ENCODE peak calls at places on chromosomes 16 and 17, in seven cellular contexts. One of them, this sample, is unnamed.
A peak's percentile ranks its signal among the peaks of the same experiment; 100 is the strongest.

GRCh38 chr17:2406903-2407790 is 6.3 kb upstream of the MNT start:
- DNase-seq in lower lobe of right lung: peak; percentile 49
- DNase-seq in fibroblast of lung: peak; percentile 92
- DNase-seq in GM23338: no peak
- DNase-seq in mammary epithelial cell: peak; percentile 98
- DNase-seq in astrocyte: peak; percentile 87
- DNase-seq in tibial nerve: peak; percentile 58
- DNase-seq in this sample: no peak

GRCh38 chr17:58666858-58667267 is 25.0 kb downstream of the TEX14 start:
- DNase-seq in lower lobe of right lung: peak; percentile 89
- DNase-seq in fibroblast of lung: peak; percentile 35
- DNase-seq in GM23338: no peak
- DNase-seq in mammary epithelial cell: no peak
- DNase-seq in astrocyte: no peak
- DNase-seq in tibial nerve: peak; percentile 41
- DNase-seq in this sample: peak; percentile 4

GRCh38 chr17:64777413-64778101 is 115.5 kb upstream of the SMURF2 start:
- DNase-seq in lower lobe of right lung: peak; percentile 66
- DNase-seq in fibroblast of lung: no peak
- DNase-seq in GM23338: peak; percentile 29
- DNase-seq in mammary epithelial cell: no peak
- DNase-seq in astrocyte: no peak
- DNase-seq in tibial nerve: no peak
- DNase-seq in this sample: no peak

GRCh38 chr17:63819131-63819530 is 8.1 kb upstream of the PSMC5 start:
- DNase-seq in lower lobe of right lung: no peak
- DNase-seq in fibroblast of lung: no peak
- DNase-seq in GM23338: no peak
- DNase-seq in mammary epithelial cell: no peak
- DNase-seq in astrocyte: no peak
- DNase-seq in tibial nerve: no peak
- DNase-seq in this sample: no peak

GRCh38 chr16:24253192-24253591 is 2.9 kb upstream of the CACNG3 start:
- DNase-seq in lower lobe of right lung: no peak
- DNase-seq in fibroblast of lung: peak; percentile 23
- DNase-seq in GM23338: peak; percentile 95
- DNase-seq in mammary epithelial cell: peak; percentile 32
- DNase-seq in astrocyte: no peak
- DNase-seq in tibial nerve: no peak
- DNase-seq in this sample: peak; percentile 20

GRCh38 chr17:12098568-12098967 is 77.9 kb downstream of the MAP2K4 start:
- DNase-seq in lower lobe of right lung: no peak
- DNase-seq in fibroblast of lung: no peak
- DNase-seq in GM23338: no peak
- DNase-seq in mammary epithelial cell: no peak
- DNase-seq in astrocyte: no peak
- DNase-seq in tibial nerve: no peak
- DNase-seq in this sample: no peak

GRCh38 chr17:76268015-76268749 is 3.0 kb downstream of the UBALD2 start:
- DNase-seq in lower lobe of right lung: peak; percentile 88
- DNase-seq in fibroblast of lung: peak; percentile 70
- DNase-seq in GM23338: peak; percentile 56
- DNase-seq in mammary epithelial cell: peak; percentile 87
- DNase-seq in astrocyte: peak; percentile 51
- DNase-seq in tibial nerve: peak; percentile 70
- DNase-seq in this sample: no peak

GRCh38 chr16:84603115-84603816 is 14.6 kb downstream of the COTL1 start:
- DNase-seq in lower lobe of right lung: peak; percentile 85
- DNase-seq in fibroblast of lung: peak; percentile 98
- DNase-seq in GM23338: no peak
- DNase-seq in mammary epithelial cell: peak; percentile 89
- DNase-seq in astrocyte: peak; percentile 97
- DNase-seq in tibial nerve: peak; percentile 87
- DNase-seq in this sample: no peak

GRCh38 chr16:72857841-72858594 is 189.9 kb downstream of the ZFHX3 start:
- DNase-seq in lower lobe of right lung: no peak
- DNase-seq in fibroblast of lung: no peak
- DNase-seq in GM23338: no peak
- DNase-seq in mammary epithelial cell: no peak
- DNase-seq in astrocyte: no peak
- DNase-seq in tibial nerve: no peak
- DNase-seq in this sample: no peak

GRCh38 chr16:83338138-83338537 is 469.6 kb upstream of the HSBP1 start:
- DNase-seq in lower lobe of right lung: no peak
- DNase-seq in fibroblast of lung: no peak
- DNase-seq in GM23338: no peak
- DNase-seq in mammary epithelial cell: no peak
- DNase-seq in astrocyte: no peak
- DNase-seq in tibial nerve: no peak
- DNase-seq in this sample: no peak

GRCh38 chr17:40499551-40500189 is 1.8 kb downstream of the TNS4 start:
- DNase-seq in lower lobe of right lung: peak; percentile 91
- DNase-seq in fibroblast of lung: peak; percentile 66
- DNase-seq in GM23338: peak; percentile 94
- DNase-seq in mammary epithelial cell: peak; percentile 71
- DNase-seq in astrocyte: peak; percentile 42
- DNase-seq in tibial nerve: peak; percentile 76
- DNase-seq in this sample: no peak

GRCh38 chr16:28538733-28539596 is at the start of gene NUPR1:
- DNase-seq in lower lobe of right lung: peak; percentile 89
- DNase-seq in fibroblast of lung: peak; percentile 96
- DNase-seq in GM23338: no peak
- DNase-seq in mammary epithelial cell: peak; percentile 87
- DNase-seq in astrocyte: peak; percentile 95
- DNase-seq in tibial nerve: peak; percentile 97
- DNase-seq in this sample: no peak

GRCh38 chr16:8626946-8627345 is 5.4 kb downstream of the METTL22 start:
- DNase-seq in lower lobe of right lung: no peak
- DNase-seq in fibroblast of lung: no peak
- DNase-seq in GM23338: no peak
- DNase-seq in mammary epithelial cell: no peak
- DNase-seq in astrocyte: no peak
- DNase-seq in tibial nerve: no peak
- DNase-seq in this sample: no peak
- H3K27me3 ChIP-seq in lower lobe of right lung: no peaks in the 10 kb centered on the region
- H3K27me3 ChIP-seq in fibroblast of lung: no peaks in the 10 kb centered on the region
- H3K27me3 ChIP-seq in GM23338: no peaks in the 10 kb centered on the region
- H3K27me3 ChIP-seq in mammary epithelial cell: no peaks in the 10 kb centered on the region
- H3K27me3 ChIP-seq in astrocyte: no peaks in the 10 kb centered on the region
- H3K27me3 ChIP-seq in tibial nerve: no peaks in the 10 kb centered on the region
- H3K27me3 ChIP-seq in this sample: no peaks in the 10 kb centered on the region

DNA sequence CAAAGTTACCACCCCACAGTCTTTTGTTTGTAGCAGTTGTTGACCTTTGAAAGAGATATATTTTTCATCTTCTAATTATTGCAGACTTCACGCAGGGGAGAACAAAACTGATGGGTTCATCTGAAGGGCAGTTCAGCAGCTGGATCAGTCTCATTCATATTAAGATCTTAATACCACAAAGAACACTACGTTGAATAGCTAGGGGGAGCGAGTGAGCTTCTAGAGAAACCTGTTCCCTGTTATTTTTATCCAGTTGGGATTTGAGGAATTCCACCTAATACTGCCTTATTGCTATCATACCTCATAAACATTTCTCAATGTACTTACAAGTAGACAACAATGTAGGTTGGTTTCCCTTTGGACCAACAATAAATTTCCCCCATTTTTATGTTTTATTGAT is 306.1 kb upstream of the KIF2B start:
- DNase-seq in lower lobe of right lung: no peak
- DNase-seq in fibroblast of lung: peak; percentile 15
- DNase-seq in GM23338: peak; percentile 73
- DNase-seq in mammary epithelial cell: peak; percentile 5
- DNase-seq in astrocyte: peak; percentile 15
- DNase-seq in tibial nerve: no peak
- DNase-seq in this sample: no peak
- TF ChIP-seq CTCF in lower lobe of right lung: no peak
- TF ChIP-seq CTCF in fibroblast of lung: peak; percentile 9
- TF ChIP-seq CTCF in GM23338: peak; percentile 65
- TF ChIP-seq CTCF in mammary epithelial cell: peak; percentile 62
- TF ChIP-seq CTCF in astrocyte: peak; percentile 16
- TF ChIP-seq CTCF in tibial nerve: no peak
- TF ChIP-seq CTCF in this sample: no peak

DNA sequence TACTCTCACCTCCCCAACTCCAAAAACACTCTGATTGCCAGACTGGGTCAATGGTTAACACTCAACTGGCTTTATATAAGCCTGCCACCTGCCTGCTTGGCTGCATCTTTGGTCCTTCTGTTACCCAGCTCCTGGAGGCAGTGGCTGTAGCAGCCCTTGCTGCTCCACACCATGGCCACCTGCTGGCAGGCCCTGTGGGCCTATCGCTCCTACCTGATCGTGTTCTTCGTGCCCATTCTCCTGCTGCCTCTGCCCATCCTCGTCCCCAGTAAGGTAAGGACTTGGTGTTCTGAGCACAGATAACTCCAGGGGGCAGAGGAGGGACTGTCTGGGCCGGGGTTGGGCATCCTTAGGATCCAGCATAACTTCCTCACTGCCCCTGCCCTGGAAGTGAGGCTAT is at the start of gene SLC13A2:
- DNase-seq in lower lobe of right lung: no peak
- DNase-seq in fibroblast of lung: no peak
- DNase-seq in GM23338: no peak
- DNase-seq in mammary epithelial cell: no peak
- DNase-seq in astrocyte: no peak
- DNase-seq in tibial nerve: no peak
- DNase-seq in this sample: no peak
- H3K27me3 ChIP-seq in lower lobe of right lung: peaks cover 3% of the 10 kb centered on the region
- H3K27me3 ChIP-seq in fibroblast of lung: peaks cover 17% of the 10 kb centered on the region
- H3K27me3 ChIP-seq in GM23338: no peaks in the 10 kb centered on the region
- H3K27me3 ChIP-seq in mammary epithelial cell: no peaks in the 10 kb centered on the region
- H3K27me3 ChIP-seq in astrocyte: peaks cover 35% of the 10 kb centered on the region
- H3K27me3 ChIP-seq in tibial nerve: no peaks in the 10 kb centered on the region
- H3K27me3 ChIP-seq in this sample: no peaks in the 10 kb centered on the region

DNA sequence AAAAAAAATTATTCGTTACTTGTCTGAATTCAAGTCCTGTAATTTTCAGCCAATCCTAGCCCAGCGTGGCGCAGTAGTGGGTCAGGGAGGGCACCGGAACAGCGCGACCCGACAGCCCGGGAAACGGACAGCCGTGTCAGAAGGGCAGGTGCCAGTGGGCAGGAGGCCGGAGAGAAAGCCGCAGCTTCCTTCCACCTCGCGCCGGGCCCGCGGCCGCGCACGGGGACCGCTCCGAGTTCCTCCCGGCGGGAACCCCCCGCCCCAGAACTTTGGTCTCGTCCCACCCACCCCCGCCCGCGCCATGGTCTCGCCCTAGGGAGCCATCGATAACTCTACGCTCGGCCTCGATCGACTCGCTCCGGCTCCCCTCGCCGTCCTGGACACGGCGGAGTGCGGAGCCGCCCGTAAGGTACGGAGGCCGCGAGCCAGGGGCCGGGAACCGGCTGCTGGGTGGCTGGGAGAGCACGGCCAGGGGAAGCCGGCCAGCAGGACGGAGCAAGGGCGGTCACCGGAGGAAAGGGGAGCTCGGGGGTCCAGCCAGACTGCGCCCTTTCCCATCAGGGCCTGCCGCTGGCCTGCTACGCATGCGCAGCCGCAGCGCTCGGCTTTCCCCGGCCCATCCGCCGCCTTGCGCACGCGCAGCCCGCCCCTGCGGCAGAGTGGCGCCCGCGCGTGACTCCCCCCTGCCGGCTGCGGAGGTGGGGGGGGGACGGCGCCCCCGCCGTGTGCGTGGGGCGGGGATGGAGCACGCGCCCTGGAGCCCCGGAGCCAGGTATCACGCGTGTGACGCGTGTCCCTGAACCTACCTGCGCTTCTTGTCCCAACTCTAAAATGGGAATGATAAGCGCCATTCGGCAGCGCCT is at the start of gene MLST8:
- DNase-seq in lower lobe of right lung: peak; percentile 91
- DNase-seq in fibroblast of lung: peak; percentile 79
- DNase-seq in GM23338: peak; percentile 89
- DNase-seq in mammary epithelial cell: peak; percentile 80
- DNase-seq in astrocyte: peak; percentile 68
- DNase-seq in tibial nerve: peak; percentile 71
- DNase-seq in this sample: peak; percentile 89
- TF ChIP-seq CTCF in lower lobe of right lung: peak; percentile 38
- TF ChIP-seq CTCF in fibroblast of lung: no peak
- TF ChIP-seq CTCF in GM23338: no peak
- TF ChIP-seq CTCF in mammary epithelial cell: peak; percentile 22
- TF ChIP-seq CTCF in astrocyte: no peak
- TF ChIP-seq CTCF in tibial nerve: peak; percentile 59
- TF ChIP-seq CTCF in this sample: no peak

GRCh38 chr17:70313031-70313430 is 143.7 kb downstream of the KCNJ2 start:
- DNase-seq in lower lobe of right lung: no peak
- DNase-seq in fibroblast of lung: peak; percentile 72
- DNase-seq in GM23338: no peak
- DNase-seq in mammary epithelial cell: no peak
- DNase-seq in astrocyte: peak; percentile 67
- DNase-seq in tibial nerve: no peak
- DNase-seq in this sample: no peak
- H3K27me3 ChIP-seq in lower lobe of right lung: no peaks in the 10 kb centered on the region
- H3K27me3 ChIP-seq in fibroblast of lung: no peaks in the 10 kb centered on the region
- H3K27me3 ChIP-seq in GM23338: no peaks in the 10 kb centered on the region
- H3K27me3 ChIP-seq in mammary epithelial cell: peaks cover 2% of the 10 kb centered on the region
- H3K27me3 ChIP-seq in astrocyte: no peaks in the 10 kb centered on the region
- H3K27me3 ChIP-seq in tibial nerve: no peaks in the 10 kb centered on the region
- H3K27me3 ChIP-seq in this sample: no peaks in the 10 kb centered on the region

GRCh38 chr17:27544350-27545131 is 86.4 kb upstream of the LGALS9 start:
- DNase-seq in lower lobe of right lung: no peak
- DNase-seq in fibroblast of lung: peak; percentile 94
- DNase-seq in GM23338: no peak
- DNase-seq in mammary epithelial cell: peak; percentile 54
- DNase-seq in astrocyte: peak; percentile 96
- DNase-seq in tibial nerve: no peak
- DNase-seq in this sample: no peak
- TF ChIP-seq CTCF in lower lobe of right lung: no peak
- TF ChIP-seq CTCF in fibroblast of lung: no peak
- TF ChIP-seq CTCF in GM23338: no peak
- TF ChIP-seq CTCF in mammary epithelial cell: no peak
- TF ChIP-seq CTCF in astrocyte: no peak
- TF ChIP-seq CTCF in tibial nerve: no peak
- TF ChIP-seq CTCF in this sample: no peak

DNA sequence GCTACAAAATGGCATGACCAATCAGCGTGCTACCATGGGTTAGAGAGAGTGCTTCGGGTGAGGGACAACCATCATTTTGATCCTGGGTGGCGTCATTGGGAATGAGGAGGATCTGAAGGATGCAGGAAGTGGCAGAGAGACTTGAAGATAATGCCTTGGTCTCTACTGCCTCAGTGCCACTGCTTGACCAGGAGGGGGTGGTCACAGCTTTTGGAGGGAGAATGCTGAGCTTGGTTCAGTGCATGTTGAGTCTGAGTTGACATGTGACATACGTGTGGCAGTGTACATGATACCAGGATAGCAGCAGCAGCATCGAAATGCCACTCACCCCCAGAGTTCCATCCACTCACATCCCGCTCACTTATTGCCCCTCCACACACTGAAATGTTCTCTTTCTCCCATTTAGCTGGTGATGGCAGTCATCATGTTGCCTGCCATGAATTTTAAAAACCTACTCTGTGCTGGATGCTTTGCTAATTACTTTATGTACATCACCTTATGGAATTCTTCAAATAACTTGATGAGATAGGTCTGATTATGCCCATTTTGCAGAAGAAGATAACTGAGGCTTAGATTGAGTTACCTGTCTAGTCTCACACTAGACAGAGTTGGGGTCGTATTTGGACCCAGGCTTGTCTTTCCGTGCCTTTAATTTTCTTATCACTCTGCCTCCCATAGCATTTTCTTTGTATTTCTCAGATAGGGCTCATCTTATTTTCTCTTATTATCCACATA is 36.7 kb downstream of the ARSG start:
- DNase-seq in lower lobe of right lung: no peak
- DNase-seq in fibroblast of lung: no peak
- DNase-seq in GM23338: no peak
- DNase-seq in mammary epithelial cell: no peak
- DNase-seq in astrocyte: no peak
- DNase-seq in tibial nerve: no peak
- DNase-seq in this sample: no peak
- H3K27me3 ChIP-seq in lower lobe of right lung: no peaks in the 10 kb centered on the region
- H3K27me3 ChIP-seq in fibroblast of lung: no peaks in the 10 kb centered on the region
- H3K27me3 ChIP-seq in GM23338: no peaks in the 10 kb centered on the region
- H3K27me3 ChIP-seq in mammary epithelial cell: no peaks in the 10 kb centered on the region
- H3K27me3 ChIP-seq in astrocyte: no peaks in the 10 kb centered on the region
- H3K27me3 ChIP-seq in tibial nerve: no peaks in the 10 kb centered on the region
- H3K27me3 ChIP-seq in this sample: no peaks in the 10 kb centered on the region

GRCh38 chr16:2278272-2278608 is 10.3 kb upstream of the RNPS1 start:
- DNase-seq in lower lobe of right lung: no peak
- DNase-seq in fibroblast of lung: no peak
- DNase-seq in GM23338: peak; percentile 74
- DNase-seq in mammary epithelial cell: no peak
- DNase-seq in astrocyte: no peak
- DNase-seq in tibial nerve: no peak
- DNase-seq in this sample: no peak
- TF ChIP-seq CTCF in lower lobe of right lung: no peak
- TF ChIP-seq CTCF in fibroblast of lung: no peak
- TF ChIP-seq CTCF in GM23338: peak; percentile 36
- TF ChIP-seq CTCF in mammary epithelial cell: no peak
- TF ChIP-seq CTCF in astrocyte: no peak
- TF ChIP-seq CTCF in tibial nerve: no peak
- TF ChIP-seq CTCF in this sample: no peak

This sample was measured in CD8-positive, alpha-beta T cell.